ENCODE peak calls at places on chromosomes 2 and 18, in nine cellular contexts. E is right atrium auricular region; N is right cardiac atrium; J is lung; D is A549; P is heart left ventricle; T is naive thymus-derived CD4-positive, alpha-beta T cell; U is effector memory CD4-positive, alpha-beta T cell; H is HCT116. Y is an unnamed sample. For H3K4me1, the result is how much of the 10 kb centered on the place peaks cover.

GRCh38 chr2:64227603-64228125 is 83.4 kb upstream of the PELI1 start:
- DNase-seq in D (no peak), E (no peak), P (no peak), N (no peak), J (no peak), H (no peak), T (no peak), U (no peak), Y (no peak)

GRCh38 chr2:227890495-227891079 is 19.2 kb downstream of the DAW1 start:
- DNase-seq in P (no peak), J (no peak), U (no peak), T (no peak), H (peak), D (peak), N (no peak), E (no peak), Y (no peak)

GRCh38 chr18:75238100-75238499 is 27.5 kb downstream of the TSHZ1 start:
- DNase-seq in N (no peak), P (no peak), D (no peak), J (no peak), U (no peak), H (no peak), T (no peak), E (no peak), Y (no peak)

GRCh38 chr2:7694066-7695000 is 777.1 kb downstream of the RNF144A start:
- DNase-seq in U (no peak), D (no peak), H (no peak), E (no peak), T (no peak), J (no peak), P (no peak), N (no peak), Y (no peak)

GRCh38 chr2:189821953-189822748 is 37.9 kb downstream of the PMS1 start:
- DNase-seq in N (no peak), U (no peak), D (no peak), P (no peak), J (no peak), T (no peak), H (no peak), E (no peak), Y (no peak)

GRCh38 chr2:63053889-63054725 is 3.5 kb downstream of the OTX1 start:
- DNase-seq in T (peak), N (no peak), D (no peak), P (no peak), J (no peak), E (no peak), U (no peak), H (no peak), Y (peak)

GRCh38 chr18:63648241-63648640 is 4.2 kb upstream of the SERPINB4 start:
- DNase-seq in T (no peak), E (no peak), J (no peak), N (no peak), H (no peak), P (no peak), U (no peak), D (no peak), Y (no peak)

GRCh38 chr2:233824373-233824772 is 30.0 kb downstream of the HJURP start:
- DNase-seq in H (no peak), E (no peak), P (no peak), T (no peak), J (no peak), D (no peak), U (no peak), N (no peak), Y (no peak)

GRCh38 chr2:233085037-233085838 is 25.1 kb downstream of the INPP5D start:
- DNase-seq in E (no peak), P (no peak), U (no peak), H (no peak), J (no peak), D (no peak), N (no peak), T (no peak), Y (no peak)

GRCh38 chr2:10240161-10240681 is 62.5 kb upstream of the HPCAL1 start:
- DNase-seq in N (no peak), H (no peak), E (no peak), P (no peak), J (no peak), T (no peak), D (no peak), U (no peak), Y (no peak)

GRCh38 chr2:222732774-222733173 is 61.3 kb downstream of the MOGAT1 start:
- DNase-seq in T (no peak), H (no peak), N (no peak), P (no peak), U (no peak), D (no peak), E (no peak), J (no peak), Y (no peak)

GRCh38 chr18:36307513-36307912 is 10.0 kb downstream of the FHOD3 start:
- DNase-seq in N (no peak), D (no peak), U (no peak), T (no peak), E (no peak), H (no peak), J (no peak), P (no peak), Y (no peak)

GRCh38 chr2:98569197-98569793 is 39.0 kb downstream of the COA5 start:
- DNase-seq in U (peak), P (peak), H (peak), N (peak), T (peak), D (peak), J (no peak), E (no peak), Y (peak)

GRCh38 chr18:67875936-67876335 is 359.4 kb upstream of the DSEL start:
- DNase-seq in E (no peak), H (no peak), T (no peak), J (no peak), N (no peak), P (no peak), D (no peak), U (no peak), Y (no peak)

GRCh38 chr2:6948081-6949008 is 31.1 kb downstream of the RNF144A start:
- DNase-seq in U (no peak), E (peak), H (no peak), D (no peak), T (no peak), P (no peak), N (no peak), J (peak), Y (no peak)

GRCh38 chr2:31337197-31337596 is 77.3 kb downstream of the XDH start:
- DNase-seq in U (no peak), H (no peak), J (peak), T (no peak), D (no peak), N (no peak), E (no peak), P (no peak), Y (no peak)

GRCh38 chr2:109020217-109020637 is 31.2 kb upstream of the EDAR start:
- DNase-seq in H (no peak), P (no peak), T (no peak), E (no peak), D (no peak), J (no peak), U (no peak), N (no peak), Y (no peak)

GRCh38 chr2:86832334-86833096 is 29.2 kb downstream of the CD8B start:
- DNase-seq in T (no peak), N (no peak), P (no peak), H (no peak), U (no peak), E (no peak), D (no peak), J (no peak), Y (no peak)

GRCh38 chr2:161122772-161123530 is 37.3 kb upstream of the TANK start:
- DNase-seq in D (peak), P (no peak), E (peak), N (no peak), H (peak), J (peak), U (no peak), T (no peak), Y (no peak)

GRCh38 chr2:199606193-199606780 is 148.5 kb upstream of the SATB2 start:
- DNase-seq in P (no peak), N (no peak), D (peak), T (no peak), J (no peak), U (no peak), H (no peak), E (no peak), Y (no peak)

GRCh38 chr2:70936165-70936978 is 672 bp downstream of the ATP6V1B1 start:
- DNase-seq in N (no peak), E (no peak), T (no peak), H (no peak), P (no peak), U (no peak), D (no peak), J (no peak), Y (no peak)

GRCh38 chr2:234081970-234082822 is 31.7 kb downstream of the SPP2 start:
- DNase-seq in D (no peak), P (no peak), J (peak), N (no peak), U (no peak), T (no peak), E (no peak), H (no peak), Y (no peak)

GRCh38 chr2:42926438-42927333 is 134.3 kb upstream of the HAAO start:
- DNase-seq in H (no peak), D (no peak), E (no peak), U (no peak), J (no peak), N (peak), P (no peak), T (no peak), Y (no peak)

GRCh38 chr18:55585586-55586521 is 2.1 kb downstream of the TCF4 start:
- DNase-seq in T (no peak), H (no peak), P (peak), J (no peak), E (no peak), U (no peak), D (no peak), N (no peak), Y (no peak)

GRCh38 chr2:125745514-125745913 is 910.4 kb upstream of the GYPC start:
- DNase-seq in D (no peak), J (no peak), P (no peak), T (no peak), N (no peak), U (no peak), E (no peak), H (no peak), Y (no peak)

GRCh38 chr2:37912056-37912455 is 13.0 kb upstream of the RMDN2 start:
- DNase-seq in N (no peak), D (no peak), P (no peak), U (no peak), T (no peak), E (no peak), H (no peak), J (no peak), Y (no peak)

GRCh38 chr2:3641841-3642421 is 16.1 kb upstream of the ALLC start:
- DNase-seq in U (no peak), D (no peak), N (no peak), T (no peak), J (no peak), E (no peak), P (no peak), H (no peak), Y (no peak)

GRCh38 chr18:23689031-23689615 is at the start of gene LAMA3:
- DNase-seq in N (peak), T (peak), J (peak), P (peak), H (no peak), D (peak), U (peak), E (no peak), Y (peak)

GRCh38 chr2:217866457-217866856 is 136.3 kb downstream of the TNS1 start:
- DNase-seq in J (no peak), D (no peak), P (no peak), E (no peak), T (no peak), N (no peak), U (no peak), H (no peak), Y (no peak)

GRCh38 chr2:217863874-217864273 is 138.9 kb downstream of the TNS1 start:
- DNase-seq in U (no peak), H (no peak), N (no peak), P (no peak), T (no peak), E (no peak), D (no peak), J (no peak), Y (peak)

GRCh38 chr2:217864960-217865359 is 137.8 kb downstream of the TNS1 start:
- DNase-seq in N (no peak), H (no peak), U (no peak), E (no peak), T (no peak), D (no peak), J (no peak), P (no peak), Y (no peak)

GRCh38 chr2:217868265-217868892 is 134.4 kb downstream of the TNS1 start:
- DNase-seq in N (no peak), D (no peak), E (no peak), U (no peak), P (no peak), H (no peak), T (no peak), J (no peak), Y (no peak)

GRCh38 chr2:217865373-217865772 is 137.4 kb downstream of the TNS1 start:
- DNase-seq in U (no peak), T (no peak), J (no peak), N (no peak), D (no peak), H (no peak), E (no peak), P (no peak), Y (no peak)
- H3K4me1 ChIP-seq in U (under half), T (under half), J (under half), N (under half), D (under half), H (under half), E (under half), P (half or more), Y (half or more)

DNA sequence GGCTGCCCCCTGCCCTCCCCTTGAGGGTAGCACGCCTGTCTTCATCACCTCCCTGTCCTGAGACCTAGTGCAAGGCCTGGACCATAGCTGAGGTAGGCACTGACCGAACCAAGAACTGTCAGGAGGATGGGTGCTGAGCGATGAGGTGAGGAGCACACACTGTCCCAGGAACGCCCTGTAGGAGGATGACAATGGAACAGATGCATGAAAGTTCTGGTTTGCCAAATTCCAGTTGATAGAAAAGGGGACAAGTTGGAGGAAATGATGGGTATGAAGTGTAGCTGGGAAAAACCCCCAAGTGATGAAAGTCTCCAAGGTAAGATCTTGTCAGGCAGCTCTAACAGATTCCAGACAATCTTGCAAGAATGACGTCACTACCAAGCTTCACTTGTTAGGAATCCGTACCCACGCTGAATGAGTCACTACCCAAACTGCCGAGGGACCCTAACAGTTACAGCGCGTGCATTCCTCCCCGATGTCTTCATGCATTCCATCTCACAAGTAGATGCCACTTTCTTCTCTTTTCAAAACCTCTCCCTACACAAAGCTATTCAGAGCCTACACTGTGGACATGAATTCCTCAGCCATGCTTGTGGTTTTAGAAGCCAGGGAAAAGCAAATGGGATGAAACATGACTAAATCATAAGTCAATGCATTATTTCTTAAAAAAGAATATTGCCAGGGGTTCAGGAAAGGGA is 27.6 kb downstream of the MRPL33 start:
- DNase-seq in J (peak), N (peak), E (peak), H (peak), P (peak), T (no peak), U (no peak), D (peak), Y (peak)
- H3K4me3 ChIP-seq in J (no peak), N (no peak), E (no peak), H (no peak), P (no peak), T (no peak), U (no peak), D (no peak), Y (no peak)

GRCh38 chr2:174635015-174635593 is 37.5 kb upstream of the WIPF1 start:
- DNase-seq in T (no peak), J (no peak), U (no peak), N (no peak), H (no peak), E (no peak), P (no peak), D (no peak), Y (no peak)

GRCh38 chr2:174631009-174631981 is 33.7 kb upstream of the WIPF1 start:
- DNase-seq in P (no peak), T (no peak), U (no peak), E (no peak), D (no peak), J (no peak), N (no peak), H (no peak), Y (no peak)

GRCh38 chr2:174634130-174635014 is 36.8 kb upstream of the WIPF1 start:
- DNase-seq in U (peak), T (peak), N (no peak), D (no peak), J (no peak), E (no peak), H (no peak), P (no peak), Y (no peak)

GRCh38 chr2:174633621-174633927 is 36.0 kb upstream of the WIPF1 start:
- DNase-seq in E (no peak), J (no peak), P (no peak), H (no peak), N (no peak), D (no peak), U (no peak), T (no peak), Y (no peak)

GRCh38 chr2:174632847-174633620 is 35.4 kb upstream of the WIPF1 start:
- DNase-seq in E (no peak), P (no peak), T (no peak), N (no peak), U (no peak), J (no peak), D (no peak), H (no peak), Y (no peak)
- H3K4me1 ChIP-seq in E (under half), P (half or more), T (half or more), N (under half), U (under half), J (under half), D (under half), H (under half), Y (under half)

GRCh38 chr2:237626813-237627451 is 455 bp upstream of the LRRFIP1 start:
- DNase-seq in N (peak), J (no peak), E (no peak), T (no peak), H (no peak), P (no peak), U (no peak), D (no peak), Y (no peak)
- H3K4me3 ChIP-seq in N (peak), J (no peak), E (peak), T (peak), H (no peak), P (peak), U (peak), D (peak), Y (peak)